ENCODE peak calls at places on chromosomes 7 and 10, in four cellular contexts. B is GM12878, T is K562, H is H1. W is an unnamed sample.

GRCh38 chr7:121081327-121081936 is 92.9 kb downstream of the CPED1 start:
- DNase-seq in B (peak; percentile 5), T (peak; percentile 60), H (no peak), W (peak; percentile 85)

GRCh38 chr7:146366938-146367337 is 250.3 kb downstream of the CNTNAP2 start:
- DNase-seq in B (no peak), T (no peak), H (no peak), W (no peak)

GRCh38 chr10:56911906-56912480 is 550.9 kb upstream of the ZWINT start:
- DNase-seq in B (no peak), T (no peak), H (no peak), W (no peak)

GRCh38 chr7:137695942-137696341 is 150.8 kb downstream of the DGKI start:
- DNase-seq in B (no peak), T (no peak), H (no peak), W (no peak)

GRCh38 chr10:102648889-102649752 is 4.8 kb downstream of the TRIM8 start:
- DNase-seq in B (no peak), T (no peak), H (no peak), W (no peak)

GRCh38 chr10:14621037-14621436 is 153.7 kb downstream of the FAM107B start:
- DNase-seq in B (no peak), T (no peak), H (no peak), W (peak; percentile 55)

GRCh38 chr10:95537543-95537930 is 23.6 kb downstream of the SORBS1 start:
- DNase-seq in B (no peak), T (no peak), H (no peak), W (no peak)

GRCh38 chr7:116810267-116811116 is 51.9 kb upstream of the CAPZA2 start:
- DNase-seq in B (no peak), T (no peak), H (no peak), W (no peak)

GRCh38 chr10:70295946-70296345 is 12.1 kb upstream of the NPFFR1 start:
- DNase-seq in B (no peak), T (no peak), H (no peak), W (no peak)

DNA sequence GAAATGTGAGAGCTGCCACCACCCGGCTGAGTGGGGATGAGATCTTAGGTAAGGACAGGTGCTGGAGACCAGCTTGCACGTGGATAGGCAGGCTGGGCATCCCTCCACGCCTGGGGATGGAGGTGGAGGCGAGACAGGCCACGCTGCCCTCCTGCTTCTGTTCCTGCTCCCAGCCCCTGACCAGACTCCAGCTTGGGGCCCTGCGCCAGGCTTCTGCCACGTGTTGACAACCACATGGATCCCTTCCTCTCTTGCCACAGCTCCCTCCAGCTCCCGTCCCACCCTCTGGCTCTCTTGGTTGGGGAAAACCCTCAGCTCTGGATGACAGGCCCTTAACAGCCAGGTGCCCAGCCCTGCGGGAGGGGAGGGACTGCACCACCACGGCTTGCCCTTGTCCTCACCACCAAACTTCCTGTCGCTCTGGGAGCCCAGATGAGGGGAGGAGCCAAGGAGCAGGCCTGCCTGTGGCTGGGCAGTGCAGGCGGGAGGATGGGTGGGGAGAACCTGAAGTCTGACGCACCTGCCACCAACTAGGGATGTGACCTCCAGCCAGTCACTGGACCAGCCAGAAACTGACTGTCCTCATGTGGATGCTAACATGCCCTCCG is 36.0 kb downstream of the KCNH2 start:
- DNase-seq in B (no peak), T (peak; percentile 63), H (no peak), W (no peak)
- TF ChIP-seq CHD1 in B (no peak), T (no peak), H (no peak), W (no peak)

DNA sequence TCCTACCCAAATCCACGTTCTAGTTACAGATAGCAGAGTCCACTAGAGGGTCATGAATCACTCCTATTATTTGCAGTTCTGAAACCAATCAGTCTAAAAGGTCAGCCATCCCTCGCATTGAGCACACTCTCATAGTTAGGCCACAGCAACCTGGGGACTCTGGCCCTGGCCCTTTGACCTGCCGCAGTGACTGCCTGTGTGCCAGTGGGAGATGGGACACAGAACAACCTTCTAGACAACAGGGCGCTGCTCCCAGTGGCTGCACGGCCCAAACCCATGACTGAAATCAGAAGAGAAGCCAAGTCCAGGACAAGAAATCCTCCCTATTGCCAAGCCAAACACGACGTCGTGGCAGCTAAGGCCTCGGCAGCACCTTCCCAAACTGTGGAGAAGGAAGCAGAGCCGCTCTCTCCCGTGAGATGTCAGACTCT is 158.5 kb downstream of the HERPUD2 start:
- DNase-seq in B (no peak), T (no peak), H (no peak), W (no peak)
- TF ChIP-seq POLR2A in B (no peak), T (no peak), H (no peak), W (no peak)

DNA sequence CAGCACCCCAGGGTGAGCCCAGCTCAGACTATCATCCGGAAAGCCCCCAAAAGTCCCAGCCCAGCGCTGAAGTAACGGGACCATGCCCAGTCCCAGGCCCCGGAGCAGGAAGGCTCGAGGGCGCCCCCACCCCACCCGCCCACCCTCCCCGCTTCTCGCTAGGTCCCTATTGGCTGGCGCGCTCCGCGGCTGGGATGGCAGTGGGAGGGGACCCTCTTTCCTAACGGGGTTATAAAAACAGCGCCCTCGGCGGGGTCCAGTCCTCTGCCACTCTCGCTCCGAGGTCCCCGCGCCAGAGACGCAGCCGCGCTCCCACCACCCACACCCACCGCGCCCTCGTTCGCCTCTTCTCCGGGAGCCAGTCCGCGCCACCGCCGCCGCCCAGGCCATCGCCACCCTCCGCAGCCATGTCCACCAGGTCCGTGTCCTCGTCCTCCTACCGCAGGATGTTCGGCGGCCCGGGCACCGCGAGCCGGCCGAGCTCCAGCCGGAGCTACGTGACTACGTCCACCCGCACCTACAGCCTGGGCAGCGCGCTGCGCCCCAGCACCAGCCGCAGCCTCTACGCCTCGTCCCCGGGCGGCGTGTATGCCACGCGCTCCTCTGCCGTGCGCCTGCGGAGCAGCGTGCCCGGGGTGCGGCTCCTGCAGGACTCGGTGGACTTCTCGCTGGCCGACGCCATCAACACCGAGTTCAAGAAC is 1.1 kb downstream of the VIM start:
- DNase-seq in B (no peak), T (peak; percentile 65), H (no peak), W (peak; percentile 89)
- TF ChIP-seq CHD1 in B (no peak), T (peak; percentile 98), H (no peak), W (no peak)

GRCh38 chr10:86711237-86711956 is 43.1 kb downstream of the LDB3 start:
- DNase-seq in B (peak; percentile 45), T (peak; percentile 91), H (peak; percentile 68), W (peak; percentile 85)
- TF ChIP-seq POLR2A in B (peak; percentile 81), T (peak; percentile 72), H (peak; percentile 64), W (peak; percentile 68)

DNA sequence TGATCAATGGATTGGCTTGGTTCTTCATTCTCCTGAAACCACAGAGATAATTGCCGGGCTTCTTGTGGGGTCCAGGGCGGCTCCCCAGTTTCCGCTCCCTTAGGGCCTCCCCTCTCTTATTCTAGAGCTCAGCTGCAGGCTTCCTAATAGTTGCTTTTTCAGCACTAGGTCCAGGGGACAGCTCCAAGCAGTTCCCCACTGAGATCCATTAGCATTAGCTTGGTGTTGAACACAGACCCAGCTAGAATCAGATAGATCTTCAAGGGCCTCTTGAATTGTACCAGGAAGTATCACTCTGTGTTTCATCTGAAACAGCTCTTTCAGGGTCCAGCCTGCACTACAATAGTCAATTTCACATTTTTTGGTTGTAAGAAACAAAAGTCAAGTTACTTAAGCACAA is 238.7 kb downstream of the SEC23IP start:
- DNase-seq in B (no peak), T (no peak), H (peak; percentile 29), W (no peak)
- TF ChIP-seq CHD1 in B (no peak), T (no peak), H (no peak), W (no peak)